ENCODE peak calls at places on chromosome 19, in ten cellular contexts. Q is AG10803; I is uterus; G is stimulated activated CD8-positive, alpha-beta memory T cell treated with anti-CD3 and anti-CD28 coated beads, Interleukin-2, amount 100 ng/mL, for 48 hours; W is BJ; C is GM03348; R is NCI-H1694; U is LoVo; L is fibroblast of lung; E is stimulated activated CD4-positive, alpha-beta T cell treated with anti-CD3 and anti-CD28 coated beads, Interleukin-4, amount 100 ng/mL, for 48 hours. J is an unnamed sample.

GRCh38 chr19:18049390-18049789 is 37.3 kb downstream of the IL12RB1 start:
- DNase-seq in Q (peak; percentile 60), I (peak; percentile 73), G (no peak), W (no peak), C (peak; percentile 40), R (no peak), U (no peak), L (peak; percentile 33), E (no peak), J (peak; percentile 91)

GRCh38 chr19:10679743-10680142 is 21.5 kb upstream of the QTRT1 start:
- DNase-seq in Q (no peak), I (no peak), G (no peak), W (no peak), C (no peak), R (no peak), U (no peak), L (no peak), E (no peak), J (no peak)

GRCh38 chr19:18883530-18884304 is 12.2 kb downstream of the CERS1 start:
- DNase-seq in Q (no peak), I (no peak), G (no peak), W (no peak), C (no peak), R (no peak), U (peak; percentile 26), L (no peak), E (no peak), J (no peak)

GRCh38 chr19:29260477-29261317 is 47.7 kb upstream of the UQCRFS1 start:
- DNase-seq in Q (peak; percentile 22), I (no peak), G (peak; percentile 17), W (no peak), C (no peak), R (peak; percentile 51), U (peak; percentile 13), L (no peak), E (peak; percentile 29), J (peak; percentile 35)

GRCh38 chr19:53908106-53908932 is 759 bp upstream of the CACNG7 start:
- DNase-seq in Q (peak; percentile 24), I (peak; percentile 26), G (peak; percentile 37), W (no peak), C (peak; percentile 69), R (no peak), U (no peak), L (peak; percentile 51), E (peak; percentile 56), J (no peak)

GRCh38 chr19:8575467-8575997 is 1.7 kb downstream of the MYO1F start:
- DNase-seq in Q (peak; percentile 39), I (no peak), G (no peak), W (no peak), C (peak; percentile 36), R (no peak), U (no peak), L (peak; percentile 80), E (no peak), J (no peak)

GRCh38 chr19:7732045-7732444 is at the start of gene CLEC4G:
- DNase-seq in Q (no peak), I (no peak), G (no peak), W (no peak), C (no peak), R (no peak), U (no peak), L (no peak), E (no peak), J (no peak)

GRCh38 chr19:2083174-2083854 is 12.8 kb downstream of the MOB3A start:
- DNase-seq in Q (no peak), I (no peak), G (peak; percentile 52), W (no peak), C (no peak), R (no peak), U (no peak), L (no peak), E (peak; percentile 55), J (no peak)

GRCh38 chr19:47047931-47048399 is 459 bp downstream of the TMEM160 start:
- DNase-seq in Q (peak; percentile 89), I (peak; percentile 78), G (peak; percentile 77), W (peak; percentile 53), C (peak; percentile 98), R (peak; percentile 84), U (peak; percentile 93), L (peak; percentile 85), E (peak; percentile 75), J (peak; percentile 78)

GRCh38 chr19:3459322-3459881 is 20.9 kb downstream of the SMIM24 start:
- DNase-seq in Q (peak; percentile 88), I (peak; percentile 95), G (no peak), W (peak; percentile 63), C (peak; percentile 97), R (no peak), U (no peak), L (peak; percentile 97), E (no peak), J (peak; percentile 87)

J was measured in gastrocnemius medialis.